ENCODE peak calls at places on chromosomes 16 and 17, in five cellular contexts. X, B, I, M and D are unnamed samples.

GRCh38 chr17:55120651-55121050 is 144.1 kb upstream of the HLF start:
- DNase-seq in X (no peak), B (no peak), I (no peak), M (no peak), D (no peak)

GRCh38 chr16:74562117-74562516 is 44.8 kb downstream of the GLG1 start:
- DNase-seq in X (no peak), B (no peak), I (no peak), M (no peak), D (no peak)

GRCh38 chr17:12624221-12624620 is 41.5 kb upstream of the MYOCD start:
- DNase-seq in X (no peak), B (no peak), I (no peak), M (no peak), D (no peak)

GRCh38 chr17:81603846-81604610 is 32.9 kb downstream of the NPLOC4 start:
- DNase-seq in X (peak), B (no peak), I (no peak), M (peak), D (no peak)

GRCh38 chr17:37833237-37833859 is 88.5 kb upstream of the HNF1B start:
- DNase-seq in X (no peak), B (no peak), I (no peak), M (no peak), D (no peak)

GRCh38 chr16:56625943-56626654 is 518 bp downstream of the MT1E start:
- DNase-seq in X (no peak), B (no peak), I (no peak), M (peak), D (no peak)

GRCh38 chr16:73095885-73096341 is 48.0 kb upstream of the ZFHX3 start:
- DNase-seq in X (no peak), B (no peak), I (no peak), M (no peak), D (no peak)

GRCh38 chr17:16470302-16470701 is 21.7 kb downstream of the LRRC75A start:
- DNase-seq in X (no peak), B (peak), I (no peak), M (no peak), D (no peak)

GRCh38 chr17:4381690-4382671 is 15.5 kb upstream of the UBE2G1 start:
- DNase-seq in X (peak), B (no peak), I (no peak), M (no peak), D (no peak)

GRCh38 chr17:73232587-73233373 is 28.9 kb downstream of the CPSF4L start:
- DNase-seq in X (peak), B (no peak), I (no peak), M (peak), D (no peak)

GRCh38 chr17:66715745-66716156 is 119.2 kb upstream of the CACNG5 start:
- DNase-seq in X (no peak), B (peak), I (no peak), M (peak), D (no peak)

GRCh38 chr16:79792952-79793351 is 192.4 kb upstream of the MAF start:
- DNase-seq in X (no peak), B (no peak), I (no peak), M (no peak), D (no peak)

GRCh38 chr16:88505405-88506082 is 52.5 kb downstream of the ZFPM1 start:
- DNase-seq in X (no peak), B (no peak), I (no peak), M (peak), D (no peak)

GRCh38 chr16:89953671-89954406 is 5.3 kb downstream of the DEF8 start:
- DNase-seq in X (peak), B (no peak), I (no peak), M (no peak), D (no peak)

GRCh38 chr17:3827124-3827773 is 18.8 kb downstream of the NCBP3 start:
- DNase-seq in X (peak), B (peak), I (peak), M (peak), D (no peak)

GRCh38 chr17:67390646-67391480 is 13.8 kb downstream of the PITPNC1 start:
- DNase-seq in X (peak), B (peak), I (peak), M (peak), D (no peak)

GRCh38 chr17:61783556-61784304 is 79.6 kb downstream of the BRIP1 start:
- DNase-seq in X (no peak), B (no peak), I (no peak), M (no peak), D (no peak)

GRCh38 chr17:43114101-43114691 is 11.0 kb downstream of the BRCA1 start:
- DNase-seq in X (no peak), B (no peak), I (no peak), M (peak), D (no peak)

GRCh38 chr17:37358098-37358829 is 17.5 kb upstream of the C17orf78 start:
- DNase-seq in X (peak), B (peak), I (peak), M (peak), D (no peak)

GRCh38 chr16:67883872-67884261 is 818 bp upstream of the NRN1L start:
- DNase-seq in X (peak), B (no peak), I (no peak), M (peak), D (no peak)

GRCh38 chr17:80119839-80120238 is 18.5 kb downstream of the GAA start:
- DNase-seq in X (no peak), B (no peak), I (no peak), M (no peak), D (no peak)

GRCh38 chr17:10618202-10618635 is 38.9 kb downstream of the MYH3 start:
- DNase-seq in X (peak), B (peak), I (peak), M (peak), D (no peak)

GRCh38 chr17:73535746-73536145 is 108.5 kb downstream of the SDK2 start:
- DNase-seq in X (no peak), B (no peak), I (no peak), M (no peak), D (no peak)

GRCh38 chr16:56145369-56145768 is 45.9 kb upstream of the GNAO1 start:
- DNase-seq in X (no peak), B (no peak), I (no peak), M (no peak), D (no peak)

GRCh38 chr16:22638393-22639206 is 127.9 kb downstream of the NPIPB5 start:
- DNase-seq in X (no peak), B (no peak), I (no peak), M (no peak), D (no peak)

GRCh38 chr16:22848451-22848850 is 34.5 kb downstream of the HS3ST2 start:
- DNase-seq in X (no peak), B (no peak), I (no peak), M (no peak), D (no peak)

GRCh38 chr16:17747357-17747756 is 276.6 kb upstream of the XYLT1 start:
- DNase-seq in X (no peak), B (no peak), I (no peak), M (no peak), D (no peak)

GRCh38 chr16:58025351-58026138 is at the start of gene MMP15:
- DNase-seq in X (peak), B (peak), I (no peak), M (peak), D (no peak)

GRCh38 chr16:12543700-12544476 is 259.8 kb downstream of the CPPED1 start:
- DNase-seq in X (no peak), B (peak), I (no peak), M (peak), D (no peak)

GRCh38 chr17:33233855-33234228 is 59.3 kb downstream of the ASIC2 start:
- DNase-seq in X (peak), B (no peak), I (no peak), M (peak), D (no peak)

GRCh38 chr17:40564883-40565744 is at the start of gene CCR7:
- DNase-seq in X (no peak), B (no peak), I (no peak), M (no peak), D (no peak)

GRCh38 chr16:2475413-2476344 is 752 bp downstream of the TBC1D24 start:
- DNase-seq in X (peak), B (no peak), I (no peak), M (no peak), D (no peak)

GRCh38 chr17:34456121-34456520 is 93.1 kb upstream of the CCL1 start:
- DNase-seq in X (no peak), B (no peak), I (no peak), M (no peak), D (no peak)